ENCODE peak calls at places on chromosomes 4 and X, in nine cellular contexts. O is left cardiac atrium; S is amniotic stem cell; V is COR-L47; U is stimulated activated CD8-positive, alpha-beta memory T cell treated with anti-CD3 and anti-CD28 coated beads, Interleukin-4, amount 100 ng/mL, for 1 hour; J is heart right ventricle; T is ecto neural progenitor cell; E is coronary artery; M is SJSA1. K is an unnamed sample.

GRCh38 chr4:141132689-141133145 is 552 bp downstream of the RNF150 start:
- DNase-seq in O (peak; percentile 43), S (no peak), V (no peak), U (no peak), J (peak; percentile 53), T (peak; percentile 76), E (no peak), M (peak; percentile 51), K (peak; percentile 29)

GRCh38 chr4:107552306-107552705 is 167.7 kb downstream of the PAPSS1 start:
- DNase-seq in O (no peak), S (no peak), V (no peak), U (no peak), J (no peak), T (no peak), E (no peak), M (no peak), K (no peak)

GRCh38 chrX:71181558-71181909 is 36.9 kb downstream of the NLGN3 start:
- DNase-seq in O (no peak), S (no peak), V (peak; percentile 50), U (peak; percentile 18), J (peak; percentile 4), T (no peak), E (no peak), M (no peak), K (no peak)

GRCh38 chrX:118240359-118240758 is 105.5 kb upstream of the WDR44 start:
- DNase-seq in O (no peak), S (no peak), V (no peak), U (no peak), J (peak; percentile 13), T (no peak), E (no peak), M (no peak), K (no peak)

GRCh38 chr4:37477126-37477525 is 209.1 kb downstream of the RELL1 start:
- DNase-seq in O (no peak), S (no peak), V (no peak), U (no peak), J (no peak), T (no peak), E (no peak), M (no peak), K (no peak)

GRCh38 chr4:150256841-150257273 is 178.6 kb downstream of the DCLK2 start:
- DNase-seq in O (no peak), S (no peak), V (no peak), U (no peak), J (no peak), T (no peak), E (no peak), M (no peak), K (no peak)

GRCh38 chr4:165439981-165440380 is 61.2 kb downstream of the CPE start:
- DNase-seq in O (no peak), S (no peak), V (no peak), U (no peak), J (no peak), T (no peak), E (no peak), M (no peak), K (no peak)

GRCh38 chr4:146255874-146256273 is 41.5 kb downstream of the REELD1 start:
- DNase-seq in O (no peak), S (peak; percentile 22), V (no peak), U (no peak), J (no peak), T (no peak), E (no peak), M (no peak), K (peak; percentile 83)

GRCh38 chr4:181008164-181008563 is 1235.0 kb upstream of the TENM3 start:
- DNase-seq in O (no peak), S (no peak), V (no peak), U (no peak), J (no peak), T (no peak), E (no peak), M (no peak), K (no peak)

GRCh38 chr4:100367451-100367850 is 150.4 kb downstream of the EMCN start:
- DNase-seq in O (no peak), S (no peak), V (no peak), U (no peak), J (no peak), T (no peak), E (no peak), M (no peak), K (peak; percentile 63)

GRCh38 chrX:77564824-77565223 is 117.6 kb downstream of the FGF16 start:
- DNase-seq in O (no peak), S (no peak), V (no peak), U (no peak), J (no peak), T (no peak), E (no peak), M (no peak), K (peak; percentile 43)

GRCh38 chrX:132411310-132411977 is 77.4 kb downstream of the MBNL3 start:
- DNase-seq in O (no peak), S (no peak), V (no peak), U (no peak), J (no peak), T (no peak), E (no peak), M (no peak), K (no peak)

GRCh38 chrX:20547649-20548051 is 280.9 kb upstream of the RPS6KA3 start:
- DNase-seq in O (no peak), S (no peak), V (no peak), U (no peak), J (no peak), T (no peak), E (no peak), M (no peak), K (peak; percentile 68)

GRCh38 chrX:115650916-115651315 is 89.9 kb downstream of the PLS3 start:
- DNase-seq in O (no peak), S (peak; percentile 17), V (peak; percentile 47), U (no peak), J (peak; percentile 15), T (peak; percentile 64), E (no peak), M (peak; percentile 45), K (peak; percentile 47)

GRCh38 chrX:11137543-11138139 is 26.5 kb downstream of the HCCS start:
- DNase-seq in O (no peak), S (no peak), V (no peak), U (no peak), J (no peak), T (no peak), E (no peak), M (no peak), K (peak; percentile 52)

GRCh38 chr4:144709159-144709558 is 63.2 kb downstream of the HHIP start:
- DNase-seq in O (no peak), S (no peak), V (no peak), U (no peak), J (no peak), T (no peak), E (no peak), M (peak; percentile 94), K (peak; percentile 89)

GRCh38 chrX:17689971-17690409 is 47.3 kb upstream of the SCML1 start:
- DNase-seq in O (no peak), S (peak; percentile 35), V (peak; percentile 76), U (no peak), J (peak; percentile 48), T (peak; percentile 46), E (no peak), M (peak; percentile 44), K (peak; percentile 72)

GRCh38 chrX:9765737-9766098 is at the start of gene GPR143:
- DNase-seq in O (no peak), S (no peak), V (no peak), U (no peak), J (no peak), T (peak; percentile 58), E (no peak), M (no peak), K (no peak)

GRCh38 chr4:122836941-122837340 is 10.3 kb downstream of the FGF2 start:
- DNase-seq in O (no peak), S (no peak), V (no peak), U (no peak), J (no peak), T (no peak), E (no peak), M (no peak), K (peak; percentile 65)

GRCh38 chrX:37993857-37994619 is 12.3 kb upstream of the SYTL5 start:
- DNase-seq in O (no peak), S (no peak), V (peak; percentile 95), U (no peak), J (no peak), T (no peak), E (no peak), M (no peak), K (no peak)

GRCh38 chr4:112517067-112517588 is 1.1 kb upstream of the NEUROG2 start:
- DNase-seq in O (no peak), S (no peak), V (no peak), U (no peak), J (no peak), T (peak; percentile 69), E (no peak), M (no peak), K (no peak)

GRCh38 chr4:94827481-94828110 is 69.8 kb downstream of the BMPR1B start:
- DNase-seq in O (no peak), S (peak; percentile 50), V (no peak), U (no peak), J (no peak), T (no peak), E (no peak), M (no peak), K (peak; percentile 92)

GRCh38 chr4:120723986-120724385 is 198.5 kb downstream of the PRDM5 start:
- DNase-seq in O (no peak), S (no peak), V (no peak), U (no peak), J (no peak), T (no peak), E (no peak), M (no peak), K (no peak)

GRCh38 chr4:8035371-8035780 is 95.7 kb upstream of the AFAP1 start:
- DNase-seq in O (no peak), S (no peak), V (no peak), U (no peak), J (no peak), T (no peak), E (no peak), M (peak; percentile 61), K (peak; percentile 51)

GRCh38 chr4:100049872-100050271 is 99.8 kb upstream of the H2AZ1 start:
- DNase-seq in O (no peak), S (no peak), V (no peak), U (no peak), J (no peak), T (no peak), E (no peak), M (no peak), K (peak; percentile 10)

GRCh38 chr4:114867291-114867690 is 246.1 kb downstream of the NDST4 start:
- DNase-seq in O (no peak), S (no peak), V (no peak), U (no peak), J (no peak), T (no peak), E (no peak), M (no peak), K (no peak)

GRCh38 chr4:2284934-2285664 is 23.2 kb upstream of the MXD4 start:
- DNase-seq in O (peak; percentile 13), S (no peak), V (no peak), U (no peak), J (no peak), T (no peak), E (no peak), M (no peak), K (peak; percentile 79)

GRCh38 chrX:81708506-81708905 is 506.6 kb downstream of the SH3BGRL start:
- DNase-seq in O (no peak), S (no peak), V (no peak), U (no peak), J (no peak), T (no peak), E (no peak), M (no peak), K (no peak)

GRCh38 chr4:25585901-25586523 is 69.6 kb upstream of the SLC34A2 start:
- DNase-seq in O (no peak), S (no peak), V (no peak), U (no peak), J (no peak), T (peak; percentile 67), E (no peak), M (no peak), K (no peak)

GRCh38 chr4:186920486-186920885 is 196.8 kb upstream of the FAT1 start:
- DNase-seq in O (no peak), S (no peak), V (no peak), U (no peak), J (no peak), T (no peak), E (no peak), M (no peak), K (peak; percentile 80)

GRCh38 chr4:141802324-141802723 is 165.9 kb downstream of the IL15 start:
- DNase-seq in O (no peak), S (no peak), V (no peak), U (no peak), J (no peak), T (no peak), E (no peak), M (no peak), K (peak; percentile 82)

K was measured in IMR-90.